ENCODE peak calls at places on chromosomes 4 and X, in eight cellular contexts. D is colonic mucosa, W is OCI-LY7, S is fibroblast of lung, C is transverse colon, G is pancreas, T is fibroblast of mammary gland, Q is left lung. X is an unnamed sample.

GRCh38 chrX:63349307-63349706 is 1.8 kb downstream of the SPIN4 start:
- DNase-seq in D (no peak), W (peak), S (peak), C (no peak), G (no peak), T (peak), Q (no peak), X (no peak)

GRCh38 chr4:118888666-118889312 is at the start of gene SYNPO2:
- DNase-seq in D (peak), W (peak), S (peak), C (peak), G (peak), T (peak), Q (peak), X (no peak)

GRCh38 chr4:60194214-60194613 is 1005.9 kb upstream of the ADGRL3 start:
- DNase-seq in D (no peak), W (no peak), S (no peak), C (no peak), G (no peak), T (no peak), Q (no peak), X (no peak)

GRCh38 chr4:8694651-8695151 is 102.1 kb downstream of the CPZ start:
- DNase-seq in D (no peak), W (no peak), S (no peak), C (peak), G (no peak), T (no peak), Q (no peak), X (no peak)

GRCh38 chr4:64417974-64418373 is 8.7 kb upstream of the TECRL start:
- DNase-seq in D (no peak), W (no peak), S (no peak), C (no peak), G (no peak), T (peak), Q (no peak), X (peak)

GRCh38 chrX:13015536-13016236 is 28.7 kb downstream of the FAM9C start:
- DNase-seq in D (no peak), W (no peak), S (no peak), C (no peak), G (no peak), T (no peak), Q (no peak), X (no peak)

GRCh38 chrX:155263854-155264628 is at the start of gene RAB39B:
- DNase-seq in D (peak), W (peak), S (peak), C (peak), G (peak), T (peak), Q (peak), X (peak)

GRCh38 chr4:26719954-26720552 is 136.2 kb downstream of the TBC1D19 start:
- DNase-seq in D (no peak), W (peak), S (peak), C (no peak), G (no peak), T (peak), Q (no peak), X (no peak)

GRCh38 chr4:183632689-183633088 is 26.3 kb downstream of the RWDD4 start:
- DNase-seq in D (no peak), W (no peak), S (no peak), C (no peak), G (no peak), T (no peak), Q (no peak), X (no peak)

GRCh38 chr4:113328514-113328913 is 279.1 kb downstream of the ANK2 start:
- DNase-seq in D (no peak), W (peak), S (no peak), C (no peak), G (no peak), T (no peak), Q (no peak), X (no peak)

GRCh38 chrX:134423606-134424005 is 36.4 kb upstream of the HPRT1 start:
- DNase-seq in D (no peak), W (peak), S (peak), C (no peak), G (no peak), T (peak), Q (no peak), X (peak)

GRCh38 chr4:154740462-154740861 is 3.3 kb upstream of the LRAT start:
- DNase-seq in D (no peak), W (no peak), S (no peak), C (no peak), G (no peak), T (no peak), Q (peak), X (no peak)

GRCh38 chr4:154741131-154741530 is 2.7 kb upstream of the LRAT start:
- DNase-seq in D (no peak), W (no peak), S (no peak), C (no peak), G (no peak), T (no peak), Q (no peak), X (no peak)

GRCh38 chr4:154743683-154744340 is at the start of gene LRAT:
- DNase-seq in D (peak), W (no peak), S (no peak), C (peak), G (peak), T (peak), Q (peak), X (no peak)

GRCh38 chr4:154744341-154744948 is 645 bp downstream of the LRAT start:
- DNase-seq in D (no peak), W (no peak), S (no peak), C (no peak), G (no peak), T (no peak), Q (peak), X (no peak)

DNA sequence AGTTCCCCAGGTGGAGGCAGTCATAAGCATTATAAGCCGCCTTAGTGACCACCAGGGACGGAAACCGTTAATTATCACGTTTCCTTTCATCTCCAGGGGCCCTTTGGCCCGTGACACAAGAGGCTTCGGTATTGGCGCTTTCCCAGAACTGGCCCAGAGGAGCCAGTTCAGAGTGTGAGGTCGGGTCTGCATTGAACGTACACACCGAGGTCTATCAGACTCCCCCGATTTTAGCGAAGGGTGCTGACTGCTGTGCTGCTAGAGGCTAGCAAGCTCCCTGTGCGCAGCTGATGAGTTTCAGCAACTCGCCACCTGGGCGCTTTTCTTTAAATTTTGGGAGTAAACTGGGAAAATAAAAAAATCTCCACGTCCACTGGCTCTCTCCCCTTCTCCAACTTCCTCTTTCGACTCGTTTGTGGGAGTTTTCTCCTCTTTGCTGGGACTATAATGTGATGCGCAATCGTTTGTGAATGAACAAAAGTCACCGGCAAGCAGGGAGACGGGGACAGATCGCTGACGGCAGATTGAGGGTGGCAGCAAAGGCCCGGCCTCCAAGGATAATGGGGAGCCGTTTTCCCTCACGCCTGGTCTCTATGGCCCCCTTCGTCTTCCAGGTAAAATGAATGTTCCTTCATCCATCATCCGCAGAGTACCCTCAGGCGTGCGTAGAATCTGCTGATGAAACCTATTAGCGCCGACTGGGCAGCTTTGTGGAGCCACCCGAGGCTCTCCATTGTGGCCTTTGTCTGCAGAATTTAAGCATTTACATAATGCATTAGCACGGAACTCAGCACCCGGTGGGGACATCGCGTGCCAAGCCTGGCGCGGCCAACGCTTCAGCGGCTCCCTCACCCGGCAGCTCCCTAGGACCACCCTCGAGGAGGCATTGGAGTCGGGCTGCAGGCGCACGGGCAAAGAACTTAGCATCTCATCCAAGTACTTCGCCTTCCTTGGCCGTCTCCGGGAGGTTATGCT is 1.6 kb upstream of the LRAT start:
- DNase-seq in D (no peak), W (no peak), S (peak), C (no peak), G (no peak), T (no peak), Q (peak), X (no peak)
- TF ChIP-seq CTCF in D (no peak), W (no peak), S (no peak), C (no peak), G (no peak), T (no peak), Q (no peak), X (no peak)

GRCh38 chrX:11784543-11784942 is 26.5 kb downstream of the MSL3 start:
- DNase-seq in D (no peak), W (no peak), S (no peak), C (no peak), G (no peak), T (no peak), Q (no peak), X (no peak)

GRCh38 chrX:11791090-11791489 is 33.1 kb downstream of the MSL3 start:
- DNase-seq in D (no peak), W (no peak), S (no peak), C (no peak), G (no peak), T (no peak), Q (no peak), X (no peak)

GRCh38 chrX:11787564-11787963 is 29.5 kb downstream of the MSL3 start:
- DNase-seq in D (peak), W (peak), S (peak), C (peak), G (peak), T (peak), Q (peak), X (peak)

GRCh38 chrX:11789809-11790208 is 31.8 kb downstream of the MSL3 start:
- DNase-seq in D (no peak), W (peak), S (no peak), C (no peak), G (no peak), T (no peak), Q (no peak), X (no peak)

DNA sequence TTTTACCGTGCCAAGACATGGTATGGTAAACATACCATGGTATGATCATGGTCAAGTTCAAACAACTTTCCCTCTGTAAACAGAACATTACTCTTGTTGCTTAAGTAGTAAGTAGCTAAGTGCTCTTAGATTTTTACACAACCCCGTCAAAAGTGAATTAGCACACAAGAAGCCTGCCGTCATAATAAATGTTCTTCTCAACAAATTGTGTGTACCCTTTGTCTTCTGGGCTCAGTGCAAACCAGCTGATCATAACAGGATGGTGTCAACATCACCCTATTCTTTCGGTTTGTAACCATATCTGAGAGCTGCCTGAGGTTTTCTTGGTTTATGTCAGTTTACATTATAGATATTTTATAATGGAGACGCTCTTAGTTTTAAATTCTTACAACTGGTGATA is 28.8 kb downstream of the MSL3 start:
- DNase-seq in D (no peak), W (no peak), S (peak), C (no peak), G (no peak), T (peak), Q (no peak), X (no peak)
- H3K4me3 ChIP-seq in D (no peak), W (no peak), S (no peak), C (no peak), G (no peak), T (peak), Q (no peak), X (no peak)

DNA sequence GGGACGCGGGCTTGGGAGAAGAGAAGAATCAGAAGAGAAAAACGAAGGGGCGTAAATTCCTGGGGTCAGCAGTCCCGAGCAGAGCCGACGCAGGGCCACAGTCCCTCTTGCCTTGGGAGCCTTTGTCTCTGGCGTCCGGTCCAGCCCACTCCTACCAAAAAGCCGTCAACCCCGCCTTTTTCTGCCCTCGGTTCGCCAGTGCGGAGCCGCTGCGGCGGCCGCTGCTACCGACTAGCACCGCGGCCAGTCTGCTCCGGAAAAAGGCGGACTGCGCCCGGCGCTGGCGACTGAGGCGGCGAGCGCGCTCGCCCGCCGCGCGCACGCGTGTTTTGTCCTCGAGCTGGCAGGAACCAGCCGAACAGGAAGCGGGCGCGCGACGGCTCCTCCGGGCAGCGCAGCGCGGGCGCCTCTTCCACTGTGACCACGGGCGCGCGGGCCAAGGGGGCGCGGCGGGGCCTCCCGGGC is 502 bp downstream of the HNRNPDL start:
- DNase-seq in D (peak), W (no peak), S (peak), C (no peak), G (no peak), T (peak), Q (peak), X (no peak)
- TF ChIP-seq CTCF in D (no peak), W (peak), S (no peak), C (no peak), G (no peak), T (no peak), Q (no peak), X (no peak)

DNA sequence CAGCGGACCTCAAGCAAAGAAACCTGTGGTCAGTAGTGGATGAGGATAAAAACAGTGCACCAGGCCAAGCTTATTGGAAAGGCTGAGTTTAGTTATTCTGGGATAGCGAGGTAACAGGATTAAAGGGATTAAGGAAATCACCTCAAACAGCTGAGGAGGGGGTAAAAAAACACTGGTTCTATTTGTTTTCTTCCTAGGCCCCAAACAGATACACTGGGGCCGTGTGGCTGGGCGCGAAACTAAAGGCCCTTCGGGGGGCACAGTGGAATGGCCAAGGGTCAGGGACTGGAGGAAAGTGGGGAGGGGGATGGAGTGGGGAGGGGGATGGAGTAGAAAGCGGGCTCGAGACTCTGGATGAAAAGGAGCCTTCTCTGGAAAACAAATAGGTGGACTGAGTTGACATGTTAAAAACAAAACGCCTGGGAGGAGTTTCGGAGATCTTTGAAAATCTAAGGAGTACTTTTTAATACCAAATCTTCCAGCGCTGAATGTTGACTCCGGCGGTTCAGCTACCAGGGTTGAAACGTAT is 2.9 kb downstream of the SOX3 start:
- DNase-seq in D (no peak), W (no peak), S (no peak), C (no peak), G (no peak), T (no peak), Q (no peak), X (no peak)
- H3K4me3 ChIP-seq in D (no peak), W (no peak), S (no peak), C (no peak), G (no peak), T (no peak), Q (no peak), X (no peak)

DNA sequence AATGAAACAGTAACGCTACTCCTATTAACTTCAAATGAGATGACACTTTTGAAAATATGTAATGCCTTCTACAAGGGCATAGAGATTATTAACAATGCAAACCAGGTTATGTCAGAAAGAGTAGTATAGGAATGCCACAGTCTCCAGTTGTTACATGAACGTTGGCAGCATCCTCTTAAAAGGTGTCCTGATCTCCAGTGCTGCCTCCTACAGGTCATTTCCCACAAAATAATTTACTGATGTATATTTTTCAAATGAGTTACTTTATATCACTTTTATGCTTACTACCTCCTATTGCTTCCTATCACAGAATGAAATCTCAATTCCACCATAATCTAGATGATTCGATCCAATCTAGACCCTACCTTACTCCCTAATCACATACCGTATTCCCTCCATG is 195.2 kb upstream of the EPHA5 start:
- DNase-seq in D (no peak), W (peak), S (no peak), C (no peak), G (no peak), T (peak), Q (no peak), X (no peak)
- TF ChIP-seq CTCF in D (no peak), W (peak), S (no peak), C (no peak), G (no peak), T (peak), Q (peak), X (peak)

GRCh38 chr4:173243321-173243720 is 74.7 kb downstream of the GALNT7 start:
- DNase-seq in D (no peak), W (no peak), S (peak), C (no peak), G (no peak), T (peak), Q (no peak), X (peak)
- H3K4me3 ChIP-seq in D (no peak), W (no peak), S (no peak), C (no peak), G (no peak), T (no peak), Q (no peak), X (no peak)

GRCh38 chr4:24807611-24808010 is 12.2 kb downstream of the SOD3 start:
- DNase-seq in D (peak), W (no peak), S (no peak), C (no peak), G (no peak), T (no peak), Q (no peak), X (no peak)

GRCh38 chr4:24810016-24810415 is 14.6 kb downstream of the SOD3 start:
- DNase-seq in D (peak), W (no peak), S (peak), C (no peak), G (no peak), T (peak), Q (no peak), X (no peak)

GRCh38 chr4:24808261-24808660 is 12.9 kb downstream of the SOD3 start:
- DNase-seq in D (peak), W (no peak), S (no peak), C (no peak), G (no peak), T (no peak), Q (no peak), X (no peak)

GRCh38 chr4:24808955-24809354 is 13.6 kb downstream of the SOD3 start:
- DNase-seq in D (peak), W (no peak), S (no peak), C (no peak), G (no peak), T (no peak), Q (no peak), X (no peak)

DNA sequence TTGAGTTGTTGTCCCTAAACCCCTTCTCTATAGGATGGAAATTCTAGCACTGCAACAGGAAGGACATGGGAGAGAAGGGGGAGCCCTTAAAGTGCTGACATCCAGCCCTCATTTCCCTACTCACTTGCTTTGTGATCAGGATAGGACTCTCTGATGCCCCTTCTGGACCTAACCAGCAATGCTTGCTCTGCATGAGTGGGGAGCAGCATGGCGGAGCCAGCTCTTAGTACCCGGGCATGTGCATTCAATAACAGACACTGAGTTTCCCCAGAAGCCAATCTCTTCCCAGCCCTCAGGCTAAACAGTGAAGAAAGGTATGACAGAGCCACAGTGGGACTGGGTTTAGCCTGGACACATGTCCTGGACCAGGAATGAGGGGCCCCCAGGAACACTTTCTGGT is 14.0 kb downstream of the SOD3 start:
- DNase-seq in D (peak), W (no peak), S (no peak), C (no peak), G (no peak), T (no peak), Q (no peak), X (no peak)
- TF ChIP-seq CTCF in D (no peak), W (no peak), S (no peak), C (no peak), G (no peak), T (peak), Q (no peak), X (peak)

DNA sequence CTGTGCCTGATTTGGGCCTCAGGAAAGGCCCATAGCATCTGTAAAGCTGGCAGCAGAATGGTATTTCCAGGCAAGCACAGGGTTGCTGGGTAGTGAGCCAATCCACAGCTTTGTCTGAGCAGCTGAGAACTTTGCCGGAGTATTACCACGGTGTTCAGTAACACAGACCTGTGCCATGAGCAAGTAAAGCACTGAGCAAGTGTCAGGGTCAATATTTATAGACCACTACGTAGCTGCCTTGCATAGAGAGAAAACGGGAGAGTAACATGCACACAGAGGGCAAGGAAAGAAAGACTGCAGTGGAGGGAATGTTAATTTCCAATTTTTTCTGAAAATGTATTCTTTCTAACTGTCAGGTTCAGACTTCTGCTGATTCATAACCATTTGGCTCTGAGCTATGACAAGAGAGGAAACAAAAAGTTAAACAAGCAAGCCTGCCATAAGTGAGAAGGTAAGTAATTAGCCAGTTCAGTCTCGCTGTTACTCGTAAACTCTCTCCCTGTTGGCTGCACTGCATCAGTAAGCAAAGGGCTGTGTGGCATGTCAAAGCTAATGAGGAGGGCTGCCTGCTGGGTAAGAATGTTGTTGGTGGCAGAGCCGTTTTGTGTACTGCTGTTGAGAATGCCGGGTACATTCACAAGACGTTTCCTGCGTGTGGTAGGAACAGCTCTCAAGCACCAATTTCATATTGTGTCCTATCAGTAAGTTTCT is 238.1 kb downstream of the BMPR1B start:
- DNase-seq in D (no peak), W (no peak), S (peak), C (no peak), G (peak), T (peak), Q (no peak), X (peak)
- H3K4me3 ChIP-seq in D (no peak), W (no peak), S (no peak), C (no peak), G (peak), T (no peak), Q (no peak), X (peak)